ENCODE peak calls at places on chromosome 5, in eight cellular contexts. P is heart right ventricle, T is endothelial cell of umbilical vein, Y is prostate gland, R is PC-3, L is lower lobe of right lung, F is pancreas, G is cardiac muscle cell. I is an unnamed sample.

GRCh38 chr5:139839918-139840317 is 44.3 kb downstream of the PSD2 start:
- DNase-seq in R (no peak), T (no peak), P (no peak), F (no peak), Y (no peak), G (no peak), L (no peak), I (no peak)

GRCh38 chr5:61737991-61738390 is 405.9 kb downstream of the ZSWIM6 start:
- DNase-seq in T (no peak), Y (no peak), G (no peak), P (no peak), L (no peak), R (no peak), F (no peak), I (no peak)

GRCh38 chr5:68873198-68873597 is 220.6 kb upstream of the SLC30A5 start:
- DNase-seq in R (no peak), T (no peak), P (no peak), F (no peak), G (no peak), Y (no peak), L (no peak), I (no peak)

GRCh38 chr5:73617510-73618279 is 8.3 kb upstream of the ARHGEF28 start:
- DNase-seq in G (peak; percentile 26), R (peak; percentile 41), F (no peak), T (peak; percentile 76), L (no peak), P (no peak), Y (no peak), I (no peak)

GRCh38 chr5:127389616-127390015 is 99.0 kb downstream of the MEGF10 start:
- DNase-seq in Y (no peak), G (no peak), F (no peak), L (no peak), T (no peak), P (no peak), R (no peak), I (no peak)

GRCh38 chr5:60399507-60399906 is 300.5 kb downstream of the DEPDC1B start:
- DNase-seq in T (no peak), F (no peak), R (no peak), P (no peak), Y (no peak), G (no peak), L (no peak), I (no peak)

GRCh38 chr5:4924581-4924980 is 215.5 kb upstream of the ADAMTS16 start:
- DNase-seq in F (no peak), R (no peak), Y (no peak), G (no peak), P (no peak), T (no peak), L (no peak), I (no peak)

GRCh38 chr5:73370620-73371583 is 77.7 kb downstream of the FOXD1 start:
- DNase-seq in L (no peak), R (peak; percentile 95), Y (no peak), G (peak; percentile 52), T (peak; percentile 97), P (no peak), F (no peak), I (no peak)

GRCh38 chr5:8633706-8634105 is 764.8 kb downstream of the MTRR start:
- DNase-seq in P (no peak), Y (no peak), T (no peak), L (no peak), G (peak; percentile 72), F (no peak), R (peak; percentile 15), I (no peak)

GRCh38 chr5:91028518-91028956 is 354.6 kb downstream of the ARRDC3 start:
- DNase-seq in Y (no peak), F (no peak), G (no peak), T (no peak), P (no peak), R (no peak), L (no peak), I (no peak)

GRCh38 chr5:17203329-17204132 is 13.9 kb upstream of the BASP1 start:
- DNase-seq in P (no peak), T (peak; percentile 82), G (peak; percentile 89), F (no peak), R (peak; percentile 97), L (no peak), Y (peak; percentile 25), I (peak; percentile 9)

GRCh38 chr5:87147441-87147840 is 120.2 kb upstream of the RASA1 start:
- DNase-seq in F (no peak), G (peak; percentile 15), Y (no peak), P (no peak), T (no peak), R (no peak), L (no peak), I (no peak)

GRCh38 chr5:99054972-99055371 is 126.2 kb upstream of the CHD1 start:
- DNase-seq in Y (no peak), G (no peak), F (no peak), R (no peak), T (peak; percentile 73), P (no peak), L (no peak), I (no peak)

GRCh38 chr5:139377226-139377625 is 5.9 kb downstream of the SLC23A1 start:
- DNase-seq in T (no peak), Y (no peak), R (no peak), L (no peak), G (no peak), F (no peak), P (no peak), I (no peak)

GRCh38 chr5:159752622-159753275 is 163.5 kb upstream of the ADRA1B start:
- DNase-seq in R (peak; percentile 74), G (no peak), F (no peak), T (no peak), L (no peak), P (no peak), Y (no peak), I (no peak)

GRCh38 chr5:169335806-169336205 is 34.9 kb upstream of the SLIT3 start:
- DNase-seq in L (no peak), Y (no peak), G (no peak), F (no peak), T (no peak), R (no peak), P (no peak), I (no peak)

GRCh38 chr5:91020065-91020800 is 362.9 kb downstream of the ARRDC3 start:
- DNase-seq in T (no peak), G (peak; percentile 14), L (no peak), Y (no peak), R (no peak), P (no peak), F (no peak), I (no peak)

GRCh38 chr5:136057401-136057951 is 28.7 kb downstream of the TGFBI start:
- DNase-seq in P (no peak), L (no peak), T (no peak), F (no peak), G (peak; percentile 58), R (peak; percentile 22), Y (no peak), I (no peak)

DNA sequence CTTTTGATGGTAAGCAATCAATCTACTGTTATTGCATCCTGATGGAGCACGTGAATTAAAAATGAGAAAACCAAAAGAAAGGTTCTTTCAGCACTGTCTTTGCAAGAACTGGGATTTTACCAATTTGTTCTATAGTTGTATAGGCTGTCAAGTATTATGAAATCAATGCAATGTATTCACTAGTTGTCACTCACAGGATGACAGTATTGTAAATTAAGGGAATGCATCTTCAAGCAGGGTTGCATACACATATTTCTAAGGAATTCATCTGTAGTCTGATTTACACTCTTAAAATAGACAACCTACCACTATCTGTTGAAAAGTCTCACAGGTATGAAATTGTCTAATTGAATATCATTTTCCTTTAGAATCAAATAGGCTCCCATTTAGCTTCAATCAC is 252.8 kb downstream of the FBXL17 start:
- DNase-seq in Y (no peak), P (no peak), L (no peak), F (no peak), G (no peak), R (no peak), T (no peak), I (no peak)
- H3K4me3 ChIP-seq in Y (no peak overlapping the region), P (no peak overlapping the region), L (no peak overlapping the region), F (no peak overlapping the region), G (no peak overlapping the region), R (no peak overlapping the region), T (no peak overlapping the region), I (no peak overlapping the region)

GRCh38 chr5:137899493-137899892 is 10.2 kb downstream of the PKD2L2 start:
- DNase-seq in G (no peak), R (no peak), P (no peak), F (no peak), Y (no peak), T (no peak), L (no peak), I (no peak)

GRCh38 chr5:137902389-137903133 is 13.3 kb downstream of the PKD2L2 start:
- DNase-seq in P (no peak), Y (no peak), R (no peak), T (no peak), G (no peak), L (no peak), F (no peak), I (no peak)

GRCh38 chr5:137896560-137896959 is 7.3 kb downstream of the PKD2L2 start:
- DNase-seq in Y (no peak), T (peak; percentile 73), P (no peak), G (no peak), L (no peak), F (no peak), R (peak; percentile 42), I (no peak)

GRCh38 chr5:137900925-137901817 is 11.9 kb downstream of the PKD2L2 start:
- DNase-seq in T (peak; percentile 26), G (no peak), R (no peak), L (no peak), P (no peak), Y (no peak), F (no peak), I (no peak)
- H3K27ac ChIP-seq in T (no peak overlapping the region), G (no peak overlapping the region), R (no peak overlapping the region), L (no peak overlapping the region), P (no peak overlapping the region), Y (no peak overlapping the region), F (no peak overlapping the region), I (no peak overlapping the region)

DNA sequence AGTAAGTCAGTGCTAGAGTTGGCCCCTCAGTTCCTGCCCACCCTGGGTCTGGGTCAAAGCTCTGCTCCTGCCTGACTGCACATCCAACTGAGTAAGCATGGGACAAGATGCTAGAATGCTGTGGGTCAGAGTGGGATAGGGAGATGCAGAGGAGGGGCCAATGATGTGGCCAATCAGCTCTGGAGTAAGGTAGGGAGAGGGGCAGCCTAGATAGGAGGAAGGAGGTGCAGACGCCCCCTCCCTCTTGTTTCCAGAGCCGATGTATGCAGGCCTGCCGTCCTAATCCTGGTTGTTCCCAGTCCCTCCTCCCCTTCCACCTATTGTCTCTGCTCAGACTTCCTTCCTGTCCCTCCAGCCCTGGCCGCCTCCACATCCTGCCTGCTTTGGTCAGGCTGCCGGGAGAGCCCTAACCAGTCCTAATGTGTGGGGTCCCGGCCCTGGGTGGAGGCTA is 1.3 kb downstream of the ARAP3 start:
- DNase-seq in R (peak; percentile 52), Y (no peak), P (peak; percentile 88), L (peak; percentile 67), G (peak; percentile 74), T (peak; percentile 98), F (no peak), I (no peak)
- H3K4me1 ChIP-seq in R (peaks cover 33% of the 10 kb centered on the region), Y (no peaks in the 10 kb centered on the region), P (peaks cover 65% of the 10 kb centered on the region), L (peaks cover 38% of the 10 kb centered on the region), G (peaks cover 13% of the 10 kb centered on the region), T (peaks cover 69% of the 10 kb centered on the region), F (no peaks in the 10 kb centered on the region), I (peaks cover 33% of the 10 kb centered on the region)

DNA sequence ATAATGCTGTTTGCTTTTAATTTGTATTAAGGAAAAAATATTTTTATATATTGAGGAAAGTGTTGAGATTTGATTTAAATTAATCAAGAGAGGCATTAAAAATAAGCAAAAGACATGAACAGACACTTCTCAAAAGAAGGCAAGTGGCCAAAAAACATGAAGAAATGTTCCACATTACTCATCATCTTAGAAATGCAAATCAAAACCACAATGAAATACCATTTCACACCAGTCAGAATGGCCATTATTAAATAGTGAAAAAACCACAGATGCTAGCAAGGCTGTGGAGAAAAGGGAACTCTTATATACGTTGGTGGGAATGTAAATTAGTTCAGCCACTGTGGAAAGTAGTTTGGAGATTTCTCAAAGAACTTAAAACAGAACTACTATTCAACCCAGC is 45.9 kb downstream of the RANBP17 start:
- DNase-seq in L (no peak), R (no peak), G (peak; percentile 85), T (no peak), Y (no peak), P (no peak), F (no peak), I (no peak)
- H3K4me3 ChIP-seq in L (no peak overlapping the region), R (no peak overlapping the region), G (no peak overlapping the region), T (no peak overlapping the region), Y (no peak overlapping the region), P (no peak overlapping the region), F (no peak overlapping the region), I (no peak overlapping the region)